ENCODE peak calls at places on chromosomes 4 and X, in nine cellular contexts. One of them, this sample, is unnamed.

GRCh38 chrX:101347859-101348451 is 587 bp downstream of the TIMM8A start:
- DNase-seq in cardiac muscle cell: no peak
- DNase-seq in progenitor cell of endocrine pancreas: no peak
- DNase-seq in nephron progenitor cell: no peak
- DNase-seq in H9: no peak
- DNase-seq in lower lobe of right lung: no peak
- DNase-seq in Calu3: no peak
- DNase-seq in left lung: no peak
- DNase-seq in HCT116: no peak
- DNase-seq in this sample: no peak

GRCh38 chrX:152878976-152879755 is 18.7 kb upstream of the ZNF185 start:
- DNase-seq in progenitor cell of endocrine pancreas: no peak
- DNase-seq in Calu3: no peak
- DNase-seq in HCT116: no peak
- DNase-seq in H9: no peak
- DNase-seq in cardiac muscle cell: no peak
- DNase-seq in nephron progenitor cell: no peak
- DNase-seq in lower lobe of right lung: no peak
- DNase-seq in left lung: no peak
- DNase-seq in this sample: no peak

GRCh38 chr4:71307729-71308128 is 31.1 kb upstream of the SLC4A4 start:
- DNase-seq in nephron progenitor cell: no peak
- DNase-seq in Calu3: no peak
- DNase-seq in left lung: no peak
- DNase-seq in cardiac muscle cell: no peak
- DNase-seq in progenitor cell of endocrine pancreas: no peak
- DNase-seq in H9: no peak
- DNase-seq in HCT116: no peak
- DNase-seq in lower lobe of right lung: no peak
- DNase-seq in this sample: no peak

GRCh38 chr4:29805245-29805644 is 914.9 kb upstream of the PCDH7 start:
- DNase-seq in HCT116: peak; percentile 13
- DNase-seq in nephron progenitor cell: no peak
- DNase-seq in cardiac muscle cell: peak; percentile 31
- DNase-seq in Calu3: no peak
- DNase-seq in H9: no peak
- DNase-seq in left lung: no peak
- DNase-seq in lower lobe of right lung: no peak
- DNase-seq in progenitor cell of endocrine pancreas: no peak
- DNase-seq in this sample: no peak

GRCh38 chr4:122930877-122931276 is 8.5 kb upstream of the NUDT6 start:
- DNase-seq in nephron progenitor cell: no peak
- DNase-seq in left lung: no peak
- DNase-seq in progenitor cell of endocrine pancreas: no peak
- DNase-seq in H9: no peak
- DNase-seq in lower lobe of right lung: no peak
- DNase-seq in Calu3: no peak
- DNase-seq in HCT116: no peak
- DNase-seq in cardiac muscle cell: peak; percentile 5
- DNase-seq in this sample: no peak

GRCh38 chr4:53322696-53323095 is 43.2 kb downstream of the SCFD2 start:
- DNase-seq in HCT116: no peak
- DNase-seq in left lung: no peak
- DNase-seq in Calu3: no peak
- DNase-seq in lower lobe of right lung: no peak
- DNase-seq in H9: no peak
- DNase-seq in cardiac muscle cell: no peak
- DNase-seq in nephron progenitor cell: no peak
- DNase-seq in progenitor cell of endocrine pancreas: no peak
- DNase-seq in this sample: no peak

GRCh38 chrX:17692709-17693346 is 44.5 kb upstream of the SCML1 start:
- DNase-seq in progenitor cell of endocrine pancreas: no peak
- DNase-seq in Calu3: no peak
- DNase-seq in HCT116: no peak
- DNase-seq in left lung: no peak
- DNase-seq in H9: peak; percentile 48
- DNase-seq in nephron progenitor cell: peak; percentile 64
- DNase-seq in lower lobe of right lung: no peak
- DNase-seq in cardiac muscle cell: peak; percentile 45
- DNase-seq in this sample: no peak

GRCh38 chrX:136850441-136851175 is 29.9 kb downstream of the RBMX start:
- DNase-seq in HCT116: no peak
- DNase-seq in cardiac muscle cell: no peak
- DNase-seq in lower lobe of right lung: no peak
- DNase-seq in nephron progenitor cell: no peak
- DNase-seq in left lung: no peak
- DNase-seq in progenitor cell of endocrine pancreas: no peak
- DNase-seq in Calu3: no peak
- DNase-seq in H9: no peak
- DNase-seq in this sample: no peak

GRCh38 chrX:124863303-124863702 is 456.4 kb upstream of the TEX13C start:
- DNase-seq in nephron progenitor cell: no peak
- DNase-seq in cardiac muscle cell: no peak
- DNase-seq in H9: peak; percentile 45
- DNase-seq in Calu3: no peak
- DNase-seq in HCT116: no peak
- DNase-seq in lower lobe of right lung: no peak
- DNase-seq in left lung: no peak
- DNase-seq in progenitor cell of endocrine pancreas: no peak
- DNase-seq in this sample: no peak
- TF ChIP-seq CTCF in nephron progenitor cell: no peak
- TF ChIP-seq CTCF in cardiac muscle cell: no peak
- TF ChIP-seq CTCF in H9: peak; percentile 65
- TF ChIP-seq CTCF in Calu3: no peak
- TF ChIP-seq CTCF in HCT116: no peak
- TF ChIP-seq CTCF in lower lobe of right lung: no peak
- TF ChIP-seq CTCF in left lung: no peak
- TF ChIP-seq CTCF in progenitor cell of endocrine pancreas: peak; percentile 18
- TF ChIP-seq CTCF in this sample: no peak

GRCh38 chr4:75705198-75705712 is 19.1 kb upstream of the USO1 start:
- DNase-seq in Calu3: no peak
- DNase-seq in lower lobe of right lung: no peak
- DNase-seq in H9: peak; percentile 83
- DNase-seq in left lung: no peak
- DNase-seq in nephron progenitor cell: no peak
- DNase-seq in HCT116: no peak
- DNase-seq in progenitor cell of endocrine pancreas: no peak
- DNase-seq in cardiac muscle cell: no peak
- DNase-seq in this sample: no peak

GRCh38 chr4:75702919-75703411 is 21.4 kb upstream of the USO1 start:
- DNase-seq in lower lobe of right lung: no peak
- DNase-seq in left lung: no peak
- DNase-seq in cardiac muscle cell: no peak
- DNase-seq in progenitor cell of endocrine pancreas: no peak
- DNase-seq in nephron progenitor cell: no peak
- DNase-seq in H9: peak; percentile 36
- DNase-seq in Calu3: no peak
- DNase-seq in HCT116: no peak
- DNase-seq in this sample: no peak

GRCh38 chr4:75710246-75710645 is 14.1 kb upstream of the USO1 start:
- DNase-seq in cardiac muscle cell: no peak
- DNase-seq in H9: no peak
- DNase-seq in Calu3: no peak
- DNase-seq in left lung: no peak
- DNase-seq in HCT116: no peak
- DNase-seq in progenitor cell of endocrine pancreas: no peak
- DNase-seq in nephron progenitor cell: no peak
- DNase-seq in lower lobe of right lung: no peak
- DNase-seq in this sample: no peak

GRCh38 chr4:75708218-75708691 is 16.1 kb upstream of the USO1 start:
- DNase-seq in HCT116: no peak
- DNase-seq in nephron progenitor cell: no peak
- DNase-seq in H9: no peak
- DNase-seq in left lung: no peak
- DNase-seq in Calu3: no peak
- DNase-seq in progenitor cell of endocrine pancreas: no peak
- DNase-seq in lower lobe of right lung: no peak
- DNase-seq in cardiac muscle cell: no peak
- DNase-seq in this sample: no peak
- TF ChIP-seq CTCF in HCT116: peak; percentile 39
- TF ChIP-seq CTCF in nephron progenitor cell: peak; percentile 10
- TF ChIP-seq CTCF in H9: peak; percentile 78
- TF ChIP-seq CTCF in left lung: peak; percentile 31
- TF ChIP-seq CTCF in Calu3: no peak
- TF ChIP-seq CTCF in progenitor cell of endocrine pancreas: peak; percentile 34
- TF ChIP-seq CTCF in lower lobe of right lung: peak; percentile 47
- TF ChIP-seq CTCF in cardiac muscle cell: peak; percentile 38
- TF ChIP-seq CTCF in this sample: no peak

DNA sequence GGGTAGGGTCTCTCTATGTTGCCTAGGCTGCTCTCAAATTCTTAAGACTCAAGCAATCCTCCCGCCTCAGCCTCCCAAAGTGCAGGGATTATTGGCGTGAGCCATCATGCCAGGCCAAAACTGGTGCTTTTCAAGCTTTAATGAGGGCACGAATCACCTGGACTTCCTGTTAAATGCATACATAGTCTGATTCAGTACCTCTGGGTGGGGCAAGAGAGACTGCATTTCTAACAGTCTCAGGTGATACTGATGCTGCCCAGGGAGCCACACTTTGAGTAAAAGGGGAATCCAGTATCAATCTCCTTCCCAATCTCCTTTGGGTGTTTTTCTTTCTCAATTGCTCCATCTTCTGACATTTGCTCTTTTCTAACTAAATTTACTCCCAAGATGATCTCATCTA is 96.5 kb downstream of the SH3RF1 start:
- DNase-seq in nephron progenitor cell: no peak
- DNase-seq in lower lobe of right lung: no peak
- DNase-seq in cardiac muscle cell: no peak
- DNase-seq in progenitor cell of endocrine pancreas: no peak
- DNase-seq in H9: no peak
- DNase-seq in HCT116: peak; percentile 15
- DNase-seq in left lung: no peak
- DNase-seq in Calu3: no peak
- DNase-seq in this sample: no peak
- TF ChIP-seq CTCF in nephron progenitor cell: no peak
- TF ChIP-seq CTCF in lower lobe of right lung: no peak
- TF ChIP-seq CTCF in cardiac muscle cell: no peak
- TF ChIP-seq CTCF in progenitor cell of endocrine pancreas: no peak
- TF ChIP-seq CTCF in H9: no peak
- TF ChIP-seq CTCF in HCT116: no peak
- TF ChIP-seq CTCF in left lung: no peak
- TF ChIP-seq CTCF in Calu3: no peak
- TF ChIP-seq CTCF in this sample: no peak

DNA sequence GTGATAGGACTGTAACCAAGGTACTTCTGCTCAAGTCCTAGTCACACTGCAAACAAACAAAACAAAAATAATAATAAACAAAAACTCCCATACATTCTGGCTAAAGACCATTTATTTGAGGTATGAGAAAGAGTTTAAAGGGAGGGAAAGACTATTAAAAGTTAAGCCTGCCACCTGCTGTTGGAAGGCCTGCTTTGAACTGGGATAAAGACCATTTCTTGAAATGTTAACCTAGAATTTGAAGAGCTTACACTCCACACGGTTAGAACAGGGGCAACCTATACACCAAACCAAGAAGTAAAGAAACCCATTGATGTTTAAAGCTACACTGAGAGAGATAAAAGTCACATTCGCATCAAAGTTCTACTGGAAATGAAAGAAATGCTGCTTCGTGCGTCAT is 548.7 kb upstream of the DIPK2B start:
- DNase-seq in nephron progenitor cell: no peak
- DNase-seq in HCT116: no peak
- DNase-seq in H9: no peak
- DNase-seq in lower lobe of right lung: no peak
- DNase-seq in cardiac muscle cell: no peak
- DNase-seq in Calu3: no peak
- DNase-seq in progenitor cell of endocrine pancreas: no peak
- DNase-seq in left lung: no peak
- DNase-seq in this sample: no peak
- TF ChIP-seq CTCF in nephron progenitor cell: no peak
- TF ChIP-seq CTCF in HCT116: peak; percentile 14
- TF ChIP-seq CTCF in H9: no peak
- TF ChIP-seq CTCF in lower lobe of right lung: no peak
- TF ChIP-seq CTCF in cardiac muscle cell: peak; percentile 44
- TF ChIP-seq CTCF in Calu3: no peak
- TF ChIP-seq CTCF in progenitor cell of endocrine pancreas: peak; percentile 12
- TF ChIP-seq CTCF in left lung: no peak
- TF ChIP-seq CTCF in this sample: no peak

DNA sequence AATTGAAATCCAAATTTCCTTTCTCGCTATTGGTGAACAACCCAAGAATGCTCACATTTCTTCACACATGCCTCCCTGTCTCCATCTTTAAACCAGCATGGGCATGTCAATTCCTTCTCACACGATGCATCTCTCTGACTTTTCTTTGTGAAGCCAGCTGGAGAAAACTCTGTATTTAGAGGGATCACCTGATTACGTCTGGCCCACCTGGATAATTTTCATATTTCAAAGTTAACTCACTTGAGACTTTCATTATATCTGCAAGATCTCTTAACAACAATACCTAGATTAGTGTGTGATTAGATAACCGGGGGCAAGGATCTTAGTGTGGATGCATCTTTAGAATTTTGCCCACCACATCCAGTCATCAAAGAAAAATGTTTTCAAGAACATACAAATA is 164.0 kb downstream of the TMEM47 start:
- DNase-seq in lower lobe of right lung: no peak
- DNase-seq in left lung: no peak
- DNase-seq in nephron progenitor cell: no peak
- DNase-seq in HCT116: no peak
- DNase-seq in H9: no peak
- DNase-seq in cardiac muscle cell: no peak
- DNase-seq in progenitor cell of endocrine pancreas: no peak
- DNase-seq in Calu3: no peak
- DNase-seq in this sample: no peak
- TF ChIP-seq CTCF in lower lobe of right lung: no peak
- TF ChIP-seq CTCF in left lung: no peak
- TF ChIP-seq CTCF in nephron progenitor cell: no peak
- TF ChIP-seq CTCF in HCT116: no peak
- TF ChIP-seq CTCF in H9: no peak
- TF ChIP-seq CTCF in cardiac muscle cell: no peak
- TF ChIP-seq CTCF in progenitor cell of endocrine pancreas: no peak
- TF ChIP-seq CTCF in Calu3: no peak
- TF ChIP-seq CTCF in this sample: no peak

GRCh38 chr4:48906283-48907173 is at the start of gene OCIAD2:
- DNase-seq in HCT116: peak; percentile 55
- DNase-seq in H9: peak; percentile 92
- DNase-seq in nephron progenitor cell: peak; percentile 57
- DNase-seq in Calu3: peak; percentile 80
- DNase-seq in left lung: peak; percentile 84
- DNase-seq in progenitor cell of endocrine pancreas: peak; percentile 54
- DNase-seq in lower lobe of right lung: peak; percentile 86
- DNase-seq in cardiac muscle cell: peak; percentile 52
- DNase-seq in this sample: peak; percentile 33

GRCh38 chr4:48907706-48908477 is 1.3 kb upstream of the OCIAD2 start:
- DNase-seq in HCT116: no peak
- DNase-seq in lower lobe of right lung: no peak
- DNase-seq in progenitor cell of endocrine pancreas: no peak
- DNase-seq in H9: no peak
- DNase-seq in left lung: no peak
- DNase-seq in cardiac muscle cell: no peak
- DNase-seq in Calu3: no peak
- DNase-seq in nephron progenitor cell: no peak
- DNase-seq in this sample: no peak

GRCh38 chr4:48904101-48904500 is 2.5 kb downstream of the OCIAD2 start:
- DNase-seq in nephron progenitor cell: no peak
- DNase-seq in Calu3: no peak
- DNase-seq in left lung: no peak
- DNase-seq in H9: no peak
- DNase-seq in cardiac muscle cell: no peak
- DNase-seq in lower lobe of right lung: no peak
- DNase-seq in progenitor cell of endocrine pancreas: no peak
- DNase-seq in HCT116: no peak
- DNase-seq in this sample: no peak

GRCh38 chr4:48904541-48905142 is 1.9 kb downstream of the OCIAD2 start:
- DNase-seq in left lung: no peak
- DNase-seq in HCT116: no peak
- DNase-seq in lower lobe of right lung: no peak
- DNase-seq in progenitor cell of endocrine pancreas: no peak
- DNase-seq in Calu3: no peak
- DNase-seq in H9: no peak
- DNase-seq in nephron progenitor cell: no peak
- DNase-seq in cardiac muscle cell: no peak
- DNase-seq in this sample: no peak

GRCh38 chr4:48905363-48906015 is 1.1 kb downstream of the OCIAD2 start:
- DNase-seq in progenitor cell of endocrine pancreas: no peak
- DNase-seq in HCT116: no peak
- DNase-seq in H9: no peak
- DNase-seq in left lung: no peak
- DNase-seq in nephron progenitor cell: no peak
- DNase-seq in Calu3: peak; percentile 56
- DNase-seq in cardiac muscle cell: no peak
- DNase-seq in lower lobe of right lung: no peak
- DNase-seq in this sample: no peak
- TF ChIP-seq CTCF in progenitor cell of endocrine pancreas: peak; percentile 48
- TF ChIP-seq CTCF in HCT116: peak; percentile 37
- TF ChIP-seq CTCF in H9: peak; percentile 43
- TF ChIP-seq CTCF in left lung: no peak
- TF ChIP-seq CTCF in nephron progenitor cell: no peak
- TF ChIP-seq CTCF in Calu3: no peak
- TF ChIP-seq CTCF in cardiac muscle cell: peak; percentile 17
- TF ChIP-seq CTCF in lower lobe of right lung: no peak
- TF ChIP-seq CTCF in this sample: no peak